ENCODE peak calls at places on chromosomes 5 and 9, in seven cellular contexts. Q, P, X, W, D, J and H are unnamed samples.

GRCh38 chr5:142327111-142327842 is 2.5 kb upstream of the SPRY4 start:
- DNase-seq in Q (no peak), P (peak; percentile 92), X (no peak), W (peak; percentile 73), D (no peak), J (peak; percentile 69), H (no peak)

GRCh38 chr9:72476617-72477375 is 44.6 kb upstream of the TMC1 start:
- DNase-seq in Q (peak; percentile 96), P (peak; percentile 74), X (no peak), W (peak; percentile 85), D (no peak), J (no peak), H (peak; percentile 21)

GRCh38 chr5:135141303-135142268 is 107.6 kb upstream of the PITX1 start:
- DNase-seq in Q (peak; percentile 82), P (no peak), X (no peak), W (peak; percentile 37), D (no peak), J (no peak), H (no peak)

GRCh38 chr5:173454764-173455598 is 126.8 kb upstream of the STC2 start:
- DNase-seq in Q (peak; percentile 72), P (peak; percentile 100), X (no peak), W (peak; percentile 99), D (no peak), J (peak; percentile 94), H (no peak)

GRCh38 chr9:93661591-93661990 is 85.2 kb downstream of the PHF2 start:
- DNase-seq in Q (no peak), P (no peak), X (no peak), W (no peak), D (no peak), J (no peak), H (no peak)

GRCh38 chr5:168931638-168932345 is 352.6 kb upstream of the PANK3 start:
- DNase-seq in Q (no peak), P (peak; percentile 10), X (no peak), W (peak; percentile 26), D (no peak), J (peak; percentile 71), H (no peak)

GRCh38 chr9:129549684-129550083 is 71.2 kb downstream of the C9orf50 start:
- DNase-seq in Q (no peak), P (no peak), X (peak; percentile 70), W (no peak), D (no peak), J (peak; percentile 58), H (no peak)

GRCh38 chr5:102531506-102531905 is 32.7 kb upstream of the SLCO6A1 start:
- DNase-seq in Q (no peak), P (no peak), X (no peak), W (no peak), D (no peak), J (peak; percentile 57), H (no peak)

GRCh38 chr9:122200960-122201635 is 27.7 kb downstream of the LHX6 start:
- DNase-seq in Q (no peak), P (peak; percentile 20), X (no peak), W (peak; percentile 42), D (no peak), J (peak; percentile 50), H (no peak)

GRCh38 chr5:37086466-37087178 is 162.6 kb downstream of the CPLANE1 start:
- DNase-seq in Q (peak; percentile 56), P (peak; percentile 23), X (no peak), W (peak; percentile 49), D (no peak), J (peak; percentile 17), H (no peak)

GRCh38 chr9:15135167-15135792 is 171.7 kb downstream of the TTC39B start:
- DNase-seq in Q (peak; percentile 70), P (peak; percentile 67), X (peak; percentile 59), W (peak; percentile 67), D (peak; percentile 36), J (peak; percentile 85), H (peak; percentile 1)

GRCh38 chr5:92998456-92998855 is 582.6 kb downstream of the NR2F1-AS1 start:
- DNase-seq in Q (no peak), P (no peak), X (no peak), W (peak; percentile 0), D (no peak), J (no peak), H (no peak)

GRCh38 chr5:67028981-67029380 is 167.6 kb downstream of the CD180 start:
- DNase-seq in Q (no peak), P (no peak), X (no peak), W (no peak), D (no peak), J (no peak), H (no peak)

GRCh38 chr5:63125862-63126261 is 547.2 kb downstream of the LRRC70 start:
- DNase-seq in Q (peak; percentile 20), P (peak; percentile 0), X (no peak), W (peak; percentile 48), D (no peak), J (peak; percentile 67), H (no peak)

GRCh38 chr5:136007271-136007670 is 21.5 kb upstream of the TGFBI start:
- DNase-seq in Q (no peak), P (peak; percentile 46), X (no peak), W (peak; percentile 64), D (no peak), J (no peak), H (no peak)

GRCh38 chr5:17218353-17219005 is 1.0 kb downstream of the BASP1 start:
- DNase-seq in Q (no peak), P (peak; percentile 44), X (no peak), W (peak; percentile 54), D (no peak), J (peak; percentile 82), H (no peak)

GRCh38 chr5:133316346-133317343 is 264.8 kb downstream of the HSPA4 start:
- DNase-seq in Q (peak; percentile 8), P (no peak), X (no peak), W (peak; percentile 15), D (no peak), J (peak; percentile 2), H (no peak)

GRCh38 chr5:133365326-133365725 is 247.0 kb downstream of the FSTL4 start:
- DNase-seq in Q (no peak), P (no peak), X (no peak), W (no peak), D (no peak), J (no peak), H (no peak)

GRCh38 chr9:2815661-2816060 is 28.2 kb downstream of the PUM3 start:
- DNase-seq in Q (no peak), P (no peak), X (no peak), W (no peak), D (no peak), J (no peak), H (no peak)